ENCODE peak calls at places on chromosomes 1 and 21, in four cellular contexts. Z is RWPE1; E is stimulated activated CD8-positive, alpha-beta memory T cell treated with anti-CD3 and anti-CD28 coated beads, Interleukin-4, amount 100 ng/mL, for 24 hours; X is nephron progenitor cell. M is an unnamed sample.

GRCh38 chr1:182206628-182207239 is 145.2 kb upstream of the ZNF648 start:
- DNase-seq in Z (no peak), E (no peak), X (no peak), M (no peak)

GRCh38 chr1:203911806-203912205 is 50.4 kb downstream of the SNRPE start:
- DNase-seq in Z (no peak), E (no peak), X (no peak), M (no peak)

GRCh38 chr1:236123563-236123962 is 18.8 kb upstream of the GPR137B start:
- DNase-seq in Z (no peak), E (no peak), X (no peak), M (no peak)

GRCh38 chr1:193157360-193157759 is 29.1 kb downstream of the B3GALT2 start:
- DNase-seq in Z (no peak), E (no peak), X (no peak), M (no peak)

GRCh38 chr1:224897928-224898327 is 31.5 kb upstream of the DNAH14 start:
- DNase-seq in Z (no peak), E (no peak), X (no peak), M (no peak)

GRCh38 chr1:162913345-162913744 is 52.4 kb upstream of the CCDC190 start:
- DNase-seq in Z (peak), E (no peak), X (no peak), M (no peak)

GRCh38 chr1:58855351-58856165 is 71.7 kb upstream of the JUN start:
- DNase-seq in Z (no peak), E (no peak), X (no peak), M (no peak)

GRCh38 chr1:243748227-243748626 is 101.8 kb downstream of the AKT3 start:
- DNase-seq in Z (no peak), E (no peak), X (no peak), M (no peak)

GRCh38 chr21:29449306-29449940 is 150.7 kb downstream of the BACH1 start:
- DNase-seq in Z (no peak), E (no peak), X (no peak), M (no peak)

GRCh38 chr1:61277129-61277801 is 194.9 kb downstream of the NFIA start:
- DNase-seq in Z (no peak), E (no peak), X (no peak), M (no peak)

GRCh38 chr1:154707901-154708514 is 100.0 kb upstream of the ADAR start:
- DNase-seq in Z (no peak), E (no peak), X (no peak), M (no peak)